ENCODE peak calls at places on chromosomes 4 and X, in six cellular contexts. E is mesendoderm, F is aorta, R is PC-3, M is right lobe of liver, A is fibroblast of lung. W is an unnamed sample.

GRCh38 chr4:84499065-84499982 is at the start of gene NKX6-1:
- DNase-seq in F (peak), R (peak), M (no peak), E (peak), A (peak), W (peak)

GRCh38 chr4:114673306-114673705 is 74.7 kb downstream of the UGT8 start:
- DNase-seq in M (no peak), A (no peak), F (no peak), E (no peak), R (no peak), W (no peak)

GRCh38 chr4:168825975-168826374 is 184.1 kb downstream of the CBR4 start:
- DNase-seq in F (no peak), M (no peak), R (no peak), E (no peak), A (peak), W (no peak)

GRCh38 chr4:3373468-3373867 is 68.3 kb upstream of the HGFAC start:
- DNase-seq in F (no peak), A (no peak), E (no peak), R (no peak), M (no peak), W (no peak)

GRCh38 chr4:185005209-185005819 is 13.0 kb upstream of the HELT start:
- DNase-seq in M (peak), R (peak), F (peak), A (peak), E (peak), W (peak)

GRCh38 chr4:158157412-158157811 is 15.4 kb downstream of the GASK1B start:
- DNase-seq in R (no peak), F (no peak), E (no peak), A (no peak), M (no peak), W (no peak)

GRCh38 chr4:154720123-154720522 is 23.7 kb upstream of the LRAT start:
- DNase-seq in E (peak), M (no peak), R (peak), A (no peak), F (no peak), W (no peak)

GRCh38 chr4:7781361-7781760 is 158.3 kb downstream of the AFAP1 start:
- DNase-seq in E (no peak), F (peak), R (no peak), A (peak), M (peak), W (no peak)

GRCh38 chr4:79308971-79309370 is 16.9 kb downstream of the NAA11 start:
- DNase-seq in A (no peak), M (no peak), E (no peak), R (no peak), F (no peak), W (no peak)

GRCh38 chr4:48570646-48571220 is 80.7 kb downstream of the ZAR1 start:
- DNase-seq in A (peak), E (no peak), M (no peak), R (peak), F (no peak), W (no peak)

GRCh38 chr4:153873741-153874140 is 84.9 kb upstream of the SFRP2 start:
- DNase-seq in E (no peak), M (no peak), A (no peak), R (no peak), F (no peak), W (no peak)

GRCh38 chr4:169418846-169419245 is 148.1 kb upstream of the SH3RF1 start:
- DNase-seq in F (no peak), M (no peak), R (no peak), E (no peak), A (peak), W (no peak)

GRCh38 chr4:54588404-54588803 is 69.4 kb upstream of the KIT start:
- DNase-seq in M (no peak), E (no peak), A (peak), F (no peak), R (peak), W (no peak)

GRCh38 chr4:25580633-25581467 is 74.8 kb upstream of the SLC34A2 start:
- DNase-seq in M (no peak), E (no peak), F (no peak), A (no peak), R (no peak), W (no peak)

GRCh38 chr4:127888559-127888958 is 7.9 kb downstream of the PLK4 start:
- DNase-seq in A (no peak), M (no peak), E (no peak), F (no peak), R (no peak), W (no peak)

GRCh38 chr4:77579406-77580076 is 26.1 kb upstream of the CXCL13 start:
- DNase-seq in R (peak), M (no peak), F (no peak), A (peak), E (no peak), W (peak)

GRCh38 chr4:8917868-8918783 is 46.5 kb upstream of the HMX1 start:
- DNase-seq in F (peak), E (peak), M (peak), A (peak), R (peak), W (no peak)

GRCh38 chrX:85111347-85111746 is 107.7 kb downstream of the APOOL start:
- DNase-seq in F (no peak), R (peak), M (no peak), E (no peak), A (no peak), W (no peak)

GRCh38 chr4:56544573-56545131 is 39.1 kb downstream of the ARL9 start:
- DNase-seq in A (peak), R (peak), F (peak), M (peak), E (peak), W (peak)

GRCh38 chrX:78330068-78330467 is 2.7 kb upstream of the CYSLTR1 start:
- DNase-seq in R (no peak), M (no peak), F (no peak), A (no peak), E (no peak), W (no peak)

GRCh38 chr4:75950416-75950815 is 9.6 kb upstream of the NAAA start:
- DNase-seq in A (no peak), R (no peak), F (no peak), M (no peak), E (no peak), W (no peak)

GRCh38 chr4:6763330-6763851 is 19.1 kb upstream of the KIAA0232 start:
- DNase-seq in E (peak), A (no peak), F (no peak), M (no peak), R (peak), W (peak)

GRCh38 chr4:123043013-123043412 is 120.6 kb upstream of the NUDT6 start:
- DNase-seq in F (no peak), A (no peak), R (no peak), M (no peak), E (peak), W (no peak)

GRCh38 chr4:89784686-89785227 is 52.2 kb downstream of the SNCA start:
- DNase-seq in R (no peak), M (no peak), A (no peak), E (no peak), F (no peak), W (no peak)

GRCh38 chr4:89788243-89789072 is 48.5 kb downstream of the SNCA start:
- DNase-seq in F (peak), E (no peak), A (peak), R (no peak), M (no peak), W (no peak)
- H3K27ac ChIP-seq in F (no peak), E (no peak), A (no peak), R (no peak), M (no peak), W (no peak)

GRCh38 chrX:37879692-37880091 is 32.3 kb upstream of the DYNLT3 start:
- DNase-seq in E (no peak), A (no peak), M (no peak), F (no peak), R (peak), W (no peak)
- H3K27ac ChIP-seq in E (no peak), A (no peak), M (no peak), F (no peak), R (peak), W (no peak)

DNA sequence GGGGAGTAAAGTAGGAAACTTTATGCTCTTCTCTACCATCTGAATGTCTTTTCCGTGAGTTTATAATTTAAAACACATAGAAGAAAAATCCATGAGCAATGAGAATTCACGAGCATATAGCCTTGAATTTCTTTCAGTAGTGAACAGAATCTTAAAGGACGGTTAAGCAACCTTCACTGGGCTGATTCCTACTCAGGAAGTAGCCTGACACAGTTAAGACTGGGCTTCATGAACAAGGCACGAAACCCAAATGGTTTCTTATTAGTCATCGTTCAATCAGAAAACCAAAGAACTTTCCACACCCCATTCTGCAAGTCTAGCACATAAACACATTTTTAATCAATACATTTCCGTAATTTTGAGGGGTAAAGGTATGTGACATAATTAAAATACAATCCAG is 95.8 kb downstream of the SH3KBP1 start:
- DNase-seq in R (no peak), E (no peak), A (peak), M (no peak), F (no peak), W (no peak)
- H3K27ac ChIP-seq in R (no peak), E (no peak), A (no peak), M (no peak), F (no peak), W (no peak)

GRCh38 chr4:188143731-188144130 is 4.5 kb downstream of the TRIML1 start:
- DNase-seq in R (no peak), A (no peak), M (no peak), E (no peak), F (no peak), W (no peak)

GRCh38 chr4:188145626-188146025 is 6.4 kb downstream of the TRIML1 start:
- DNase-seq in R (no peak), F (no peak), A (no peak), E (no peak), M (no peak), W (no peak)

GRCh38 chr4:188147776-188148175 is 8.5 kb downstream of the TRIML1 start:
- DNase-seq in A (no peak), E (no peak), R (no peak), M (no peak), F (no peak), W (no peak)

GRCh38 chr4:188146618-188147017 is 7.4 kb downstream of the TRIML1 start:
- DNase-seq in F (no peak), M (no peak), R (no peak), A (no peak), E (peak), W (no peak)

DNA sequence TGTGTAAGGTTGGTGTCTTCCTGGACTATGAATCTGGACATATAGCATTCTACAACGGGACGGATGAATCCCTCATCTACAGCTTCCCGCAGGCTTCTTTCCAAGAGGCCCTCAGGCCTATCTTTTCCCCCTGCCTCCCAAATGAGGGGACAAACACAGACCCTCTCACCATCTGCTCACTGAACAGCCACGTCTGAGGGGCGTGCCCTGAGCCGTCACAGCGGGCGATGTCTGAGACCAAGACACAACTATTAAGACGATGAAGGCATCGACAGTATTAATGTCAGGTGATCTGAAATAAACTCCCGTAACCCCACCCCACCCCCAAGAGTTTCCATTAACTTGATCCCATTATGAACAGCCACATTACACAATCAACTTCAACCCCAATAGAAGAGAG is 7.9 kb downstream of the TRIML1 start:
- DNase-seq in R (no peak), E (no peak), M (no peak), F (no peak), A (no peak), W (no peak)
- H3K27ac ChIP-seq in R (no peak), E (no peak), M (no peak), F (no peak), A (no peak), W (no peak)

W was measured in PC-9.